ENCODE peak calls at places on chromosomes 5 and 9, in seven cellular contexts. A, V, S, F, E, G and N are unnamed samples.

GRCh38 chr5:59102437-59102836 is 519.6 kb downstream of the RAB3C start:
- DNase-seq in A (no peak), V (no peak), S (no peak), F (no peak), E (no peak), G (no peak), N (no peak)

GRCh38 chr9:134186471-134187109 is 22.2 kb upstream of the RNU6ATAC start:
- DNase-seq in A (no peak), V (no peak), S (no peak), F (no peak), E (peak; percentile 25), G (peak; percentile 18), N (no peak)

GRCh38 chr5:95262933-95263660 is 21.8 kb downstream of the MCTP1 start:
- DNase-seq in A (no peak), V (no peak), S (no peak), F (no peak), E (no peak), G (no peak), N (no peak)

GRCh38 chr5:43017438-43017820 is 22.7 kb downstream of the ANXA2R start:
- DNase-seq in A (no peak), V (no peak), S (peak; percentile 58), F (peak; percentile 40), E (no peak), G (no peak), N (no peak)

GRCh38 chr5:162189719-162190118 is 122.1 kb downstream of the GABRG2 start:
- DNase-seq in A (no peak), V (no peak), S (no peak), F (no peak), E (no peak), G (no peak), N (no peak)

GRCh38 chr5:126410623-126411022 is 12.6 kb upstream of the GRAMD2B start:
- DNase-seq in A (no peak), V (no peak), S (peak; percentile 11), F (no peak), E (no peak), G (no peak), N (no peak)

GRCh38 chr9:129235931-129236331 is 57.9 kb upstream of the IER5L start:
- DNase-seq in A (peak; percentile 23), V (peak; percentile 43), S (no peak), F (no peak), E (no peak), G (no peak), N (no peak)

GRCh38 chr9:126791406-126792230 is 13.2 kb upstream of the ZBTB43 start:
- DNase-seq in A (no peak), V (no peak), S (peak; percentile 90), F (peak; percentile 97), E (no peak), G (no peak), N (peak; percentile 82)

GRCh38 chr9:124475158-124475867 is 25.1 kb downstream of the ADGRD2 start:
- DNase-seq in A (no peak), V (no peak), S (no peak), F (no peak), E (peak; percentile 65), G (no peak), N (no peak)

GRCh38 chr9:306907-307306 is 92.2 kb downstream of the DOCK8 start:
- DNase-seq in A (peak; percentile 25), V (peak; percentile 26), S (no peak), F (no peak), E (no peak), G (no peak), N (no peak)

GRCh38 chr5:15003511-15003920 is 131.9 kb upstream of the ANKH start:
- DNase-seq in A (peak; percentile 43), V (peak; percentile 20), S (peak; percentile 71), F (peak; percentile 86), E (peak; percentile 85), G (peak; percentile 38), N (peak; percentile 42)

GRCh38 chr5:176851380-176851779 is 41.0 kb downstream of the UNC5A start:
- DNase-seq in A (no peak), V (no peak), S (no peak), F (no peak), E (no peak), G (no peak), N (no peak)

GRCh38 chr9:131111854-131112311 is 13.5 kb upstream of the NUP214 start:
- DNase-seq in A (no peak), V (no peak), S (no peak), F (no peak), E (no peak), G (no peak), N (no peak)

GRCh38 chr9:124040935-124041816 is 29.6 kb downstream of the LHX2 start:
- DNase-seq in A (peak; percentile 15), V (peak; percentile 63), S (peak; percentile 19), F (peak; percentile 31), E (peak; percentile 93), G (no peak), N (no peak)

GRCh38 chr5:132227485-132228240 is at the start of gene P4HA2:
- DNase-seq in A (no peak), V (peak; percentile 54), S (peak; percentile 78), F (peak; percentile 71), E (peak; percentile 95), G (peak; percentile 75), N (peak; percentile 78)